ENCODE peak calls at places on chromosomes 4 and X, in ten cellular contexts. M is stomach, K is adrenal gland, U is testis, L is breast epithelium, Z is A549, X is body of pancreas, E is transverse colon, J is right lobe of liver, D is Peyer's patch. P is an unnamed sample. For H3K4me1, the result is how much of the 10 kb centered on the place peaks cover.

GRCh38 chr4:39054497-39054896 is 7.5 kb upstream of the KLHL5 start:
- DNase-seq in D (no peak), K (no peak), Z (no peak), X (no peak), U (no peak), M (no peak), L (no peak), J (no peak), E (no peak), P (no peak)

GRCh38 chr4:114867291-114867690 is 246.1 kb downstream of the NDST4 start:
- DNase-seq in Z (no peak), L (no peak), D (no peak), J (no peak), M (no peak), X (no peak), U (no peak), E (no peak), K (no peak), P (no peak)

GRCh38 chrX:35351212-35351611 is 408.6 kb downstream of the FAM47B start:
- DNase-seq in D (no peak), M (no peak), E (no peak), K (no peak), Z (no peak), J (no peak), L (no peak), X (no peak), U (no peak), P (no peak)

GRCh38 chr4:79078339-79078738 is 139.1 kb upstream of the PAQR3 start:
- DNase-seq in K (no peak), M (no peak), Z (no peak), U (peak), X (no peak), E (no peak), L (no peak), J (no peak), D (no peak), P (no peak)

GRCh38 chr4:24794916-24795665 is at the start of gene SOD3:
- DNase-seq in U (peak), J (peak), E (peak), M (peak), X (peak), Z (no peak), L (peak), K (peak), D (peak), P (peak)

GRCh38 chrX:111671668-111672067 is 9.3 kb upstream of the ALG13 start:
- DNase-seq in Z (no peak), X (no peak), M (no peak), E (no peak), J (no peak), L (no peak), U (no peak), K (no peak), D (no peak), P (no peak)

GRCh38 chr4:37467824-37468223 is 218.4 kb downstream of the RELL1 start:
- DNase-seq in X (no peak), L (no peak), Z (no peak), J (no peak), U (no peak), M (no peak), D (no peak), K (no peak), E (no peak), P (no peak)

GRCh38 chr4:120692964-120693363 is 229.6 kb downstream of the PRDM5 start:
- DNase-seq in X (no peak), L (no peak), D (no peak), M (no peak), J (no peak), Z (peak), E (peak), U (no peak), K (peak), P (no peak)

GRCh38 chr4:100286601-100287000 is 96.3 kb upstream of the DDIT4L start:
- DNase-seq in K (no peak), D (no peak), U (no peak), E (no peak), L (no peak), J (no peak), X (no peak), Z (no peak), M (no peak), P (no peak)

GRCh38 chr4:74608151-74608949 is 163.4 kb downstream of the AREG start:
- DNase-seq in K (no peak), M (no peak), J (no peak), Z (peak), X (no peak), L (no peak), D (no peak), E (no peak), U (no peak), P (no peak)

GRCh38 chr4:83138979-83139378 is 24.4 kb upstream of the PLAC8 start:
- DNase-seq in X (no peak), E (no peak), L (no peak), Z (no peak), D (peak), M (no peak), K (no peak), J (no peak), U (no peak), P (no peak)

GRCh38 chrX:97847885-97848679 is 964.4 kb downstream of the RPA4 start:
- DNase-seq in Z (no peak), K (no peak), M (no peak), E (no peak), X (no peak), J (no peak), L (no peak), D (no peak), U (no peak), P (no peak)

GRCh38 chrX:71543316-71543715 is 10.4 kb downstream of the OGT start:
- DNase-seq in K (no peak), D (no peak), J (no peak), Z (peak), U (no peak), L (no peak), E (no peak), X (no peak), M (no peak), P (no peak)

GRCh38 chr4:115323106-115323684 is 209.8 kb upstream of the NDST4 start:
- DNase-seq in M (no peak), D (no peak), X (no peak), U (no peak), L (no peak), K (no peak), J (no peak), E (no peak), Z (no peak), P (no peak)

GRCh38 chr4:160372390-160372789 is 1269.5 kb downstream of the RAPGEF2 start:
- DNase-seq in D (no peak), K (no peak), E (no peak), M (no peak), U (no peak), L (no peak), J (no peak), X (no peak), Z (no peak), P (no peak)

GRCh38 chr4:82217986-82218715 is 155.6 kb downstream of the HNRNPD start:
- DNase-seq in J (no peak), X (no peak), D (no peak), M (no peak), L (no peak), Z (no peak), E (no peak), K (no peak), U (no peak), P (no peak)

GRCh38 chrX:133869270-133869669 is 116.1 kb downstream of the GPC3 start:
- DNase-seq in E (no peak), X (no peak), J (no peak), D (no peak), K (no peak), L (no peak), M (no peak), U (no peak), Z (no peak), P (no peak)

DNA sequence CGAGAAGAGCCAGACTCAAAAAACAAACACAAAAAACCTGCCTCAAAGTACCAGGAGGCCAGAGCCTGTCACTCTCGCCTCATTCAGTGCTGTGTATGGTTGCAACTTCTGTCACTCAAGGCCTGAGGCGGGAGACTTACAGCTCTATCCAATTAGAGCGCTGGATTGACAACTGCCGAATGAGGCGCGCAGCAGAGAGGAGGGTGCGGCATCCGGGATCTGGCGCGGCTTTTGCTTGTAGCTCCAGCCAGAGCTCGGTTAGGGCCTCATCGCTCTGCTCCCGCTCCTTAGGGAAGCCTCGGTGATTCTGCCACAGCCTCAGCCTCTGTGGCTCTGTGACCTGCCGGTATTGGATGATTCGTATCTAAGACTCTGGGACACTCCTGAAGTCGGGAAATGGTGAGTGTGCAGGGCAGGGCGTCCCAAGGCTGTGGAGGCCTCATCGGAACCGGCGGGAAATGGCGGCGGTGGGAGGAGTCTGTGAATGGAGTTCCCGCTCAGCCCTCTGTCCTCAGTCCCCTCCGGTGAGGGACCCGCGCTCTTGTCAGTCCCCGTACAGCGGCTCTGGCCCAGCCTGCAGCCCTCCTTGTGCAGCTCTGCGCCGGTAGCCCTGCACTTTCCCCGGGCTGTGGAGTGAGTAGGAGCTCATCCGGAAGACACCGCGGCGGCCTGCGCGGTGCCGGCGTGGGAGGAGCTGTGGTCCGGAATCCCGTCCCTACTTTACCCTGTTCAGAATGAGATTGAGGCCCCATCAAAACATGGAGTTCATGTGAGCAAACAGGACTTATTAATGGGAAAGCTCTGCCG is at the start of gene ZNF718:
- DNase-seq in X (peak), L (peak), K (peak), U (peak), E (peak), J (peak), Z (peak), D (peak), M (peak), P (peak)
- TF ChIP-seq POLR2A in X (peak), L (peak), K (peak), U (peak), E (peak), J (peak), Z (peak), D (peak), M (no peak), P (no peak)

GRCh38 chr4:184392321-184392720 is 82.0 kb downstream of the IRF2 start:
- DNase-seq in Z (no peak), E (no peak), U (no peak), D (no peak), X (no peak), M (no peak), K (peak), L (no peak), J (no peak), P (no peak)
- H3K4me1 ChIP-seq in Z (under half), E (under half), U (under half), D (under half), X (under half), M (under half), K (under half), L (under half), J (under half), P (half or more)

DNA sequence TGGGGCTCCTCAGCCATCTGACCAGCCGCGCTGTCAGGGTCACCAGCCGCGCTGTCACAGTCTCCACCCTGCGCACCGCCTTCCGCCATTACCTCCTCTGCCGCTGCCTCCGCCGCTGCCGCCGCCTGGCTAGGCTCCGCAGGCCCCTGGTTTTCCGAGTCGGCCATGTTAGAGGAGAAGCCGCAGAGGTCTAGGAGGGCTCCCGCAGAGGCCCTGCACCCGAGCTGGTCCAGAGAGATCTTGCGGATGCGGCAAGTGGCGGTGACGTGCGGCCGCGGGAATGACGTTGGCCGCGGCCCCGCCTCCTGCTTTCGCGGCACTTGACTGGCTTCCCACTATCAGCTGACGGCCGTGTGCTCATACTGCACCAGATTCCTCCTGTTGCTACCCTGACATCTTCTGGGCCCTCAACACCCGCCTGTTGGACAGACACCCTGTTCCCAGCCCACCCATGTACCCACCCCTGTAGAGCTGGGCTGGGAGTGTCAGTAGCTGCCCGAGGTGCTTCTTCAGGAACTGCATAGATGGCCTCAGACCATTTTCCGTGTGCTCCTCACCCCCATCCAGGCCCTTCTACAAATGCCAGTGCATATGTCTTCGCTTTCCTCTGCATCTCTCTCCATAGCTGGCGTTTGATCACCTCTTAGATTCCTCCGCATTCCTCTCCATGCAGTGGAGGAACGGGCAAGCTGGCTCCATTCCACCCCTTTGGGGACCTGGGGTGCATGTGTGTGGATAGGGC is at the start of gene NAP1L5:
- DNase-seq in J (peak), E (peak), M (peak), D (peak), U (peak), Z (peak), X (peak), K (peak), L (peak), P (peak)
- TF ChIP-seq POLR2A in J (peak), E (no peak), M (no peak), D (peak), U (no peak), Z (no peak), X (peak), K (peak), L (peak), P (no peak)

GRCh38 chr4:53744446-53745160 is 153.3 kb upstream of the LNX1 start:
- DNase-seq in E (no peak), X (no peak), U (peak), D (no peak), K (no peak), M (no peak), J (no peak), Z (no peak), L (no peak), P (no peak)
- H3K4me1 ChIP-seq in E (under half), X (under half), U (under half), D (under half), K (under half), M (under half), J (under half), Z (under half), L (under half), P (under half)

DNA sequence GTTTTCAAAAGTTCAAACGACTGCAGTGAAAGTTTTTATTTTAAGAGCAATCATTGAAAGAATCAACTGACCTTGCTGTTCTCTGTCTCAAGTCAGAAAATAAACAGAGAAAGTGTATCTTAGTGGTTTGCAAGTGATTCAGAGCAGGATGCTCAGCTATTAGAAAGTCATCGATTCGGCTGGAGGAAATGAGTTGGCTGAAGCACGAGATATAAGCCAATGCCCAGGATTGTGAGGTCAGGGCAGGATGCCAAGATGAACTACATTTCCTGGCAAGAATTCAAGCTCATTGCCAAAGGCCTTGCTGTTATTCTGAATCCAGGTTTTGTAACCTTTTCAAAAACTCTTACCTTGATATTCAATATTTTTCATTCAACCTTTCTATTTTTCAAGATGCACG is 541.4 kb upstream of the BOD1L1 start:
- DNase-seq in K (peak), L (peak), U (peak), M (peak), J (peak), D (no peak), X (peak), Z (peak), E (peak), P (no peak)
- TF ChIP-seq POLR2A in K (no peak), L (no peak), U (no peak), M (no peak), J (no peak), D (no peak), X (no peak), Z (no peak), E (no peak), P (no peak)

DNA sequence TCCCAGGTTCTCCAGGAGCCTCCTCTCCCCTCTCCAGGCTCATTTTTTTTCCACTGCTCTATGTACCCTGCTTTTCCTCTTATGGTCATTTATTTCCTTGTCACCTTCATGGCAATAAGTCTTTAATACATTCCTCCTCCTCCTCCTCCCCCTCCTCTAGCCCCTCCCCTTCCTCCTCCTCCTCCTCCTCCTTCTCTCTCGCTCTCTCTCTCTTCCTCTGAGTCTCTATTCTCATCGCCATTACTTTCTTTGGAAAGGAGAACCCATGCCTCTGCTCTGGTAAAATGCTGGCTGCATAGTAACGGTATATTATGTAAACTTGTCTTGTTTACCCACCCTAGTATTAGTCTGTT is 35.7 kb downstream of the ARHGAP24 start:
- DNase-seq in Z (no peak), L (no peak), X (no peak), U (no peak), J (no peak), K (no peak), D (no peak), M (no peak), E (no peak), P (no peak)
- H3K4me1 ChIP-seq in Z (under half), L (under half), X (under half), U (under half), J (under half), K (under half), D (under half), M (under half), E (under half), P (under half)

GRCh38 chr4:127880764-127881564 is at the start of gene PLK4:
- DNase-seq in E (peak), L (peak), K (peak), M (peak), D (peak), X (peak), U (peak), J (peak), Z (peak), P (peak)
- TF ChIP-seq POLR2A in E (no peak), L (peak), K (peak), M (no peak), D (peak), X (no peak), U (no peak), J (no peak), Z (no peak), P (no peak)

GRCh38 chr4:19725130-19725529 is 526.6 kb upstream of the SLIT2 start:
- DNase-seq in L (no peak), X (no peak), E (no peak), Z (no peak), U (no peak), M (no peak), D (no peak), K (no peak), J (no peak), P (no peak)

GRCh38 chr4:19729873-19730735 is 521.6 kb upstream of the SLIT2 start:
- DNase-seq in U (no peak), L (no peak), E (no peak), K (no peak), J (no peak), Z (no peak), M (no peak), D (no peak), X (no peak), P (no peak)

GRCh38 chr4:19722404-19722803 is 529.3 kb upstream of the SLIT2 start:
- DNase-seq in K (no peak), Z (no peak), U (no peak), M (no peak), X (no peak), L (no peak), E (no peak), J (no peak), D (no peak), P (no peak)

GRCh38 chr4:19728773-19729172 is 522.9 kb upstream of the SLIT2 start:
- DNase-seq in J (no peak), U (no peak), L (no peak), D (no peak), K (no peak), M (no peak), Z (no peak), X (no peak), E (no peak), P (no peak)

DNA sequence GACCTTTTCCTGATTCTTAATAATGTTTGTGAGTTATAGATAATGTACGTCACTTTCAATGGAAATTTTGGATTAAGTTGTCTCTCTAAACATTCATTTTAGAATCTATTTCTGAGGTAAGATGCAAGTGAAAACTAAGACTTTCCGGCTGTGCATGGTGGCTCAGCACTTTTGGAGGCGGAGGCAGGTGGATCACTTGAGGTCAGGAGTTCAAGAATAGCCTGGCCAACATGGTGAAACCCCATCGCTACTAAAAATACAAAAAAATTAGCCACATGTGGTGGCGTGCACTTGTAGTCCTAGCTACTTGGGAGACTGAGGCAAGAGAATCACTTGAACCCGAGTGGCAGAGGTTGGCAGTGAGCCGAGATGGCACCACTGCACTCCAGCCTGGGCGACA is 524.6 kb upstream of the SLIT2 start:
- DNase-seq in J (no peak), U (no peak), D (no peak), E (no peak), M (no peak), Z (no peak), K (no peak), L (no peak), X (no peak), P (no peak)
- H3K4me1 ChIP-seq in J (under half), U (under half), D (under half), E (under half), M (under half), Z (under half), K (under half), L (under half), X (under half), P (under half)

GRCh38 chr4:140986045-140986444 is 147.2 kb downstream of the RNF150 start:
- DNase-seq in K (no peak), X (no peak), U (no peak), J (no peak), D (no peak), Z (no peak), M (no peak), L (no peak), E (no peak), P (no peak)

GRCh38 chr4:140980426-140981200 is 152.7 kb downstream of the RNF150 start:
- DNase-seq in D (no peak), J (no peak), E (no peak), M (no peak), K (no peak), L (no peak), Z (no peak), X (no peak), U (no peak), P (no peak)

DNA sequence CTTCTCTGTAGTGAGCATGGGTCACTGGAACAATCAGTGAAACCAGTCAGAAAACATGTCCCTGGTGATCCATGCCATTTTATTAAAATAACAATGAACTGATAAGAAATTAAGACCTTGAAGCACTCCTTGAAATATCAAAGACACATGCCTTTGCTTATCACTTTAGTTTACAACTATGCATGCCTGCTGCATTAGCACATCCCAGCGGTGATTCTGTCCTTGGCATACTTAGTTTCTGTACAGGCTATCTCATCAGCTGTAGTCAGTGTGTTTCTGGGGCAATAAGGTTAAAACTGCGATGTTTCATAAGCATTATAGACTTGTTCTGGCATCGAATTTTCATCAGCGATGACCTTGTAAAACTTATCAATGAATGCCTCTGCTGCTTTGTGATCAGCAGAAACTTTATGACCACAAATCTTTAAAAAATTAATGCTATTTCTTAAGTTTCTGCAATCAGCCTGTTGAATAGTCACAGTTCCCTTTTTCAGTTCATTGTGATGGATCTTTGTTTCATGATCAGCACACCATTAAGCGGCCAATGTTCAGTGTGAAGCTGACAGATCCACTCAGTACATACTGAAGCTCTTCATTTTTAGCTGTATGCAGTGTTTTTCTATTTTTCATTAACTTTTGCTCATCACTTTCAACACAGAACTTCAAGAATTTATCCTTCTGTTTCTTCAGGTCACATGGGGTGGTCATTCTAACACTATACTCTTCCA is 150.5 kb downstream of the RNF150 start:
- DNase-seq in Z (no peak), X (no peak), J (no peak), E (no peak), M (no peak), L (no peak), K (peak), D (no peak), U (no peak), P (no peak)
- TF ChIP-seq POLR2A in Z (no peak), X (no peak), J (no peak), E (no peak), M (no peak), L (no peak), K (no peak), D (no peak), U (no peak), P (no peak)